ENCODE peak calls at places on chromosome 18, in six cellular contexts. B is choroid plexus epithelial cell, A is GM03348, K is endodermal cell, H is NCI-H2029 treated with DMSO at 0.1 percent for 48 hours, M is lower lobe of right lung. W is an unnamed sample.

GRCh38 chr18:80163183-80163582 is 54.1 kb downstream of the ADNP2 start:
- DNase-seq in B (no peak), A (no peak), K (no peak), H (no peak), M (no peak), W (no peak)

GRCh38 chr18:67104700-67105284 is 411.7 kb downstream of the DSEL start:
- DNase-seq in B (peak), A (peak), K (peak), H (peak), M (peak), W (no peak)

GRCh38 chr18:22609642-22610041 is 191.9 kb upstream of the CTAGE1 start:
- DNase-seq in B (peak), A (peak), K (peak), H (peak), M (peak), W (no peak)

GRCh38 chr18:67081866-67082265 is 434.7 kb downstream of the DSEL start:
- DNase-seq in B (no peak), A (no peak), K (peak), H (no peak), M (no peak), W (no peak)

GRCh38 chr18:44803019-44803650 is 122.4 kb downstream of the SETBP1 start:
- DNase-seq in B (peak), A (peak), K (peak), H (peak), M (no peak), W (no peak)

GRCh38 chr18:3652380-3653262 is 202.6 kb downstream of the TGIF1 start:
- DNase-seq in B (peak), A (peak), K (peak), H (no peak), M (no peak), W (no peak)

GRCh38 chr18:48825101-48825745 is 125.5 kb downstream of the SMAD7 start:
- DNase-seq in B (peak), A (peak), K (peak), H (no peak), M (peak), W (no peak)

GRCh38 chr18:72544092-72544886 is at the start of gene CBLN2:
- DNase-seq in B (peak), A (peak), K (peak), H (no peak), M (peak), W (no peak)

GRCh38 chr18:46629356-46629755 is 27.7 kb downstream of the LOXHD1 start:
- DNase-seq in B (no peak), A (no peak), K (no peak), H (no peak), M (no peak), W (no peak)

GRCh38 chr18:40371673-40372072 is 1583.4 kb upstream of the PIK3C3 start:
- DNase-seq in B (peak), A (no peak), K (no peak), H (no peak), M (no peak), W (no peak)

GRCh38 chr18:48997681-48997984 is 46.9 kb upstream of the SMAD7 start:
- DNase-seq in B (no peak), A (no peak), K (no peak), H (no peak), M (no peak), W (no peak)

GRCh38 chr18:35042389-35043066 is 1.3 kb downstream of the MAPRE2 start:
- DNase-seq in B (peak), A (no peak), K (no peak), H (no peak), M (no peak), W (no peak)

GRCh38 chr18:74951165-74951760 is 257.7 kb downstream of the PTGR3 start:
- DNase-seq in B (peak), A (peak), K (no peak), H (no peak), M (peak), W (no peak)

GRCh38 chr18:44682871-44683221 is 2.2 kb downstream of the SETBP1 start:
- DNase-seq in B (no peak), A (no peak), K (peak), H (peak), M (no peak), W (no peak)

GRCh38 chr18:37524546-37525301 is 40.9 kb downstream of the CELF4 start:
- DNase-seq in B (no peak), A (no peak), K (peak), H (no peak), M (no peak), W (no peak)

GRCh38 chr18:40995529-40995928 is 959.5 kb upstream of the PIK3C3 start:
- DNase-seq in B (no peak), A (no peak), K (no peak), H (no peak), M (no peak), W (no peak)

GRCh38 chr18:56727399-56727798 is 76.2 kb downstream of the WDR7 start:
- DNase-seq in B (no peak), A (no peak), K (peak), H (no peak), M (no peak), W (no peak)

GRCh38 chr18:51330148-51330547 is 132.7 kb upstream of the MEX3C start:
- DNase-seq in B (peak), A (no peak), K (no peak), H (no peak), M (no peak), W (no peak)

GRCh38 chr18:8389391-8390340 is 219.6 kb upstream of the RAB12 start:
- DNase-seq in B (peak), A (peak), K (peak), H (peak), M (peak), W (no peak)

GRCh38 chr18:23565916-23566547 is 20.3 kb downstream of the NPC1 start:
- DNase-seq in B (no peak), A (no peak), K (no peak), H (no peak), M (no peak), W (no peak)

GRCh38 chr18:6219116-6219717 is 195.5 kb downstream of the L3MBTL4 start:
- DNase-seq in B (peak), A (peak), K (peak), H (no peak), M (no peak), W (no peak)

GRCh38 chr18:5963267-5963666 is 67.9 kb upstream of the TMEM200C start:
- DNase-seq in B (no peak), A (no peak), K (peak), H (no peak), M (no peak), W (no peak)

GRCh38 chr18:49022311-49023280 is 71.8 kb upstream of the SMAD7 start:
- DNase-seq in B (no peak), A (no peak), K (peak), H (no peak), M (no peak), W (no peak)

GRCh38 chr18:77405096-77405495 is 155.4 kb downstream of the GALR1 start:
- DNase-seq in B (no peak), A (no peak), K (no peak), H (no peak), M (no peak), W (no peak)

GRCh38 chr18:21489119-21489750 is 111.3 kb downstream of the ESCO1 start:
- DNase-seq in B (peak), A (peak), K (peak), H (peak), M (no peak), W (no peak)

W was measured in cortex of kidney.